ENCODE peak calls at places on chromosomes 3 and 15, in four cellular contexts. K is esophagus squamous epithelium, V is HCT116, O is mucosa of descending colon. C is an unnamed sample.

GRCh38 chr3:44363591-44363990 is 25.0 kb downstream of the TCAIM start:
- DNase-seq in K (no peak), O (no peak), V (no peak), C (no peak)

GRCh38 chr3:46006646-46007045 is 11.0 kb upstream of the FYCO1 start:
- DNase-seq in V (no peak), K (no peak), O (no peak), C (peak; percentile 23)

GRCh38 chr3:114319453-114319852 is 25.6 kb downstream of the TIGIT start:
- DNase-seq in V (no peak), O (no peak), K (no peak), C (peak; percentile 43)

GRCh38 chr3:136678981-136679380 is 73.2 kb downstream of the STAG1 start:
- DNase-seq in K (no peak), V (no peak), O (no peak), C (peak; percentile 75)

GRCh38 chr3:166123576-166123975 is 286.4 kb upstream of the BCHE start:
- DNase-seq in K (no peak), O (no peak), V (no peak), C (peak; percentile 36)

GRCh38 chr15:73633991-73634495 is 854 bp upstream of the NPTN start:
- DNase-seq in K (no peak), V (peak; percentile 85), O (no peak), C (peak; percentile 86)

GRCh38 chr15:95448531-95449210 is 881.8 kb upstream of the NR2F2 start:
- DNase-seq in O (no peak), V (no peak), K (no peak), C (no peak)

GRCh38 chr15:38896652-38897051 is 332.0 kb upstream of the RASGRP1 start:
- DNase-seq in V (no peak), K (no peak), O (no peak), C (no peak)

GRCh38 chr15:78878356-78878755 is 5.7 kb downstream of the MORF4L1 start:
- DNase-seq in V (no peak), O (no peak), K (no peak), C (peak; percentile 53)

GRCh38 chr3:13705702-13706280 is 156.9 kb downstream of the FBLN2 start:
- DNase-seq in K (no peak), O (no peak), V (no peak), C (no peak)

GRCh38 chr3:55000546-55000945 is 72.7 kb upstream of the LRTM1 start:
- DNase-seq in O (no peak), K (no peak), V (no peak), C (peak; percentile 81)

GRCh38 chr3:101722394-101723173 is 1.8 kb upstream of the CEP97 start:
- DNase-seq in K (no peak), O (no peak), V (no peak), C (no peak)

GRCh38 chr3:30535515-30535914 is 70.9 kb upstream of the TGFBR2 start:
- DNase-seq in O (no peak), V (no peak), K (no peak), C (no peak)

GRCh38 chr15:83848315-83849050 is 194.6 kb downstream of the ADAMTSL3 start:
- DNase-seq in K (no peak), V (no peak), O (no peak), C (no peak)

DNA sequence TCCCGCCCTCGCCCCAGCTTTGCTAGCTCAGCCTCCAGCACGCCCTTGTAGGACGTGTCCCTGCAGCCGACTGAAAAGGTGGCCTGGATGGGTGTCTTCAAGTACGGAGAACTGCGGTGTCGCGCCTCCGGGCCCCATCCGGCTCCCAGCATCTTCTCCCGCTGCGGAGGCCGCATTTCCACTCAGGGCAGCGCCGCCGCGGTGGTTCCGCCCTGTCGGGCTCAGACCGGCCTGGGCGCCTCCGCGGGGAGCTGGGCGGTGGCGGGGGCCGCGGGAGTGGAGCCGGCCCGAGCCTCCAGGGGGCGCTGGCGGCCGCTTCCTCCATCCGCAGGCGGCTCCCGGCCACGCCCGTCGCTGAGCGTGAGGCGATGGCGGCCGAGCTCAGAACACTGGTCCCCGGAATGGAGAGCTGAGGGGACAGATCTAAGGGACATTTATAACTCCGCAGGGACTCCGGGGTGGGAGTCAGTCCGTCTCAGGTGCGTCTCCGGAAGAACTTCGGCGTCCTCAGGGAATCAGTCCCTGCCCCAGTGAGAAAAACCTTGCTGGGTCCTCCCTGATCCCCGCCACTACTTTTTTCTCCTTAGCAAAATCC is 13.6 kb upstream of the SMCO1 start:
- DNase-seq in O (peak; percentile 84), K (no peak), V (peak; percentile 42), C (no peak)
- H3K4me3 ChIP-seq in O (no peak overlapping the region), K (peak overlapping the region; percentile 64), V (peak overlapping the region; percentile 54), C (peak overlapping the region; percentile 37)

GRCh38 chr15:36429707-36430106 is 149.7 kb upstream of the CDIN1 start:
- DNase-seq in O (no peak), K (no peak), V (no peak), C (no peak)
- TF ChIP-seq CTCF in O (no peak), K (no peak), V (no peak), C (no peak)

DNA sequence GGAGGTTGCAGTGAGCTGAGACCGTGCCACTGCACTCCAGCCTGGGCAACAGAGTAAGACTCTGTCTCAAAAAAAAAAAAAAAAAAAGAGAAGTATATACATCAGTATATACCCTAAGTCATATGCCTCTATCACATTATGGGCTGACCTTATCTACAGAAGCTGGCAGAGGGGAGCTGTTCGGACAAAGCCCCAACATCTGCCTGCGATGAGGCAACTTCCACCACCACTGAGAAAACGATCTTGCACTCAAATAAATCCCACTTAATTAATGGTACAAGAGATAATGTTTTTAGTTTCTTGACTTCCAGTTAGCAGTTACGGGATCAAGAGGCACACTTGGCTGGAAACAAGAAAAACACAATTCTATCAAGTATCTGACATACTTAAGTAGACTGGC is 2.2 kb downstream of the GLT8D1 start:
- DNase-seq in O (no peak), K (no peak), V (no peak), C (no peak)
- H3K4me3 ChIP-seq in O (no peak overlapping the region), K (no peak overlapping the region), V (no peak overlapping the region), C (no peak overlapping the region)

GRCh38 chr3:61221759-61222362 is 29.4 kb downstream of the FHIT start:
- DNase-seq in O (no peak), K (no peak), V (no peak), C (no peak)
- TF ChIP-seq CTCF in O (no peak), K (no peak), V (no peak), C (no peak)

DNA sequence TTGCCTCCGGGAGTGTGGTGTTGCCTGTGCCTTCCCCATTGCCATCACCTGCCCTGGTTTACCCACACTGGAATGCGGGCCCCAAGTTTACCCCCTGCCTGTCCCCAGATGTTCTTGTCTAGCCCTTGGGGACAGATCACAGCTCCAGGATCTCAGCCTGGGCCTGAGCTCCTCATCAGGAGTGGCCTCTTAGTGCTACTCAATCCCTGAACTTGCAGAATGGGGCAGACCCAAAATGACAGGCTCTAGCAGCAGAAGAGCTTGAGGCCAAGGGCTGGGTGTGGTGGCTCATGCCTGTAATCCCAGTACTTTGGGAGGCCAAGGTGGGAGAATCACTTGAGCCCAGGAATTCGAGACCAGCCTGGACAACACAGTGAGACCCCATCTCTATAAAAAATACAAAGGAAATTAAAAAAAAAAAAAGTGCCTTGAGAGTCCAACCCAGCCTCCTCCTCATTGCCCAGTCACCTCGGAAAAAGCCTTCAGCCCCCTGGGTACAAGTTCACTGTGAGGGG is 3.8 kb downstream of the CHAC1 start:
- DNase-seq in O (no peak), K (no peak), V (no peak), C (no peak)
- H3K4me3 ChIP-seq in O (no peak overlapping the region), K (no peak overlapping the region), V (no peak overlapping the region), C (no peak overlapping the region)

C was measured in astrocyte of the cerebellum.